ENCODE peak calls at places on chromosome 15, in eight cellular contexts. K is esophagus muscularis mucosa, S is HCT116, H is tibial artery, P is kidney, W is adipocyte, X is Caco-2, T is lower lobe of right lung. M is an unnamed sample.

GRCh38 chr15:25763206-25763880 is 99.8 kb downstream of the ATP10A start:
- DNase-seq in K (no peak), P (no peak), S (no peak), W (no peak), T (no peak), X (no peak), H (no peak), M (no peak)

GRCh38 chr15:95327661-95328060 is 1002.8 kb upstream of the NR2F2 start:
- DNase-seq in P (no peak), S (no peak), H (peak; percentile 67), T (no peak), K (no peak), X (no peak), W (no peak), M (no peak)

GRCh38 chr15:79539426-79539825 is 107.3 kb downstream of the MINAR1 start:
- DNase-seq in X (no peak), H (no peak), T (no peak), K (no peak), P (no peak), S (no peak), W (peak; percentile 11), M (no peak)

GRCh38 chr15:68537506-68537905 is 41.3 kb upstream of the CORO2B start:
- DNase-seq in X (no peak), T (no peak), S (no peak), K (no peak), P (no peak), W (no peak), H (no peak), M (no peak)

GRCh38 chr15:66646308-66646707 is 55.7 kb upstream of the SMAD6 start:
- DNase-seq in S (no peak), T (no peak), P (no peak), K (no peak), W (peak; percentile 77), H (peak; percentile 80), X (no peak), M (no peak)

GRCh38 chr15:51132384-51133139 is 37.9 kb upstream of the TNFAIP8L3 start:
- DNase-seq in X (no peak), W (peak; percentile 83), S (peak; percentile 15), H (peak; percentile 88), K (no peak), P (no peak), T (no peak), M (peak; percentile 63)

GRCh38 chr15:71448688-71449114 is 333.4 kb downstream of the THSD4 start:
- DNase-seq in X (peak; percentile 60), H (no peak), S (peak; percentile 56), T (no peak), K (no peak), P (no peak), W (peak; percentile 85), M (peak; percentile 86)

GRCh38 chr15:61503383-61503969 is 274.4 kb upstream of the RORA start:
- DNase-seq in X (no peak), K (peak; percentile 12), S (no peak), P (no peak), T (no peak), H (no peak), W (no peak), M (no peak)

GRCh38 chr15:60418095-60418494 is 20.3 kb upstream of the ANXA2 start:
- DNase-seq in K (peak; percentile 8), P (no peak), S (no peak), T (no peak), H (no peak), X (no peak), W (no peak), M (no peak)

GRCh38 chr15:81338422-81339007 is 14.6 kb upstream of the STARD5 start:
- DNase-seq in X (no peak), S (peak; percentile 2), T (no peak), P (no peak), H (peak; percentile 87), K (no peak), W (peak; percentile 86), M (no peak)

GRCh38 chr15:80789296-80789695 is 10.1 kb downstream of the CEMIP start:
- DNase-seq in H (no peak), S (no peak), T (no peak), P (no peak), K (no peak), X (no peak), W (peak; percentile 73), M (no peak)

GRCh38 chr15:73965730-73966103 is 26.4 kb downstream of the STOML1 start:
- DNase-seq in W (peak; percentile 63), X (no peak), T (no peak), H (no peak), P (no peak), K (no peak), S (no peak), M (peak; percentile 55)

GRCh38 chr15:38878946-38879345 is 314.3 kb upstream of the RASGRP1 start:
- DNase-seq in T (no peak), W (no peak), H (no peak), K (no peak), S (no peak), X (no peak), P (no peak), M (no peak)

GRCh38 chr15:42073418-42073817 is 20.9 kb downstream of the PLA2G4D start:
- DNase-seq in K (no peak), X (no peak), P (no peak), T (no peak), W (no peak), H (peak; percentile 27), S (no peak), M (no peak)

GRCh38 chr15:66838671-66839239 is 136.7 kb downstream of the SMAD6 start:
- DNase-seq in W (peak; percentile 78), K (no peak), H (no peak), S (peak; percentile 24), X (no peak), P (no peak), T (no peak), M (peak; percentile 64)

GRCh38 chr15:57410373-57410772 is 34.1 kb downstream of the CGNL1 start:
- DNase-seq in S (no peak), H (no peak), W (no peak), T (no peak), P (no peak), K (no peak), X (no peak), M (no peak)

GRCh38 chr15:85479071-85479647 is 98.8 kb downstream of the AKAP13 start:
- DNase-seq in T (no peak), P (no peak), S (no peak), K (no peak), X (no peak), H (no peak), W (peak; percentile 60), M (peak; percentile 40)

GRCh38 chr15:44490628-44491027 is 46.3 kb upstream of the EIF3J start:
- DNase-seq in X (no peak), W (peak; percentile 18), H (no peak), P (no peak), S (no peak), K (no peak), T (no peak), M (no peak)

GRCh38 chr15:62896969-62897486 is 145.5 kb upstream of the TPM1 start:
- DNase-seq in W (peak; percentile 98), K (peak; percentile 95), H (peak; percentile 95), T (peak; percentile 78), X (peak; percentile 90), P (peak; percentile 96), S (peak; percentile 94), M (no peak)

GRCh38 chr15:25691544-25692430 is 171.3 kb downstream of the ATP10A start:
- DNase-seq in S (no peak), K (no peak), W (peak; percentile 39), T (no peak), X (peak; percentile 25), P (no peak), H (peak; percentile 63), M (peak; percentile 52)

GRCh38 chr15:50628421-50628820 is 58.2 kb downstream of the TRPM7 start:
- DNase-seq in K (no peak), P (no peak), H (no peak), W (no peak), T (no peak), S (no peak), X (no peak), M (no peak)

GRCh38 chr15:87973456-87974215 is 282.9 kb downstream of the NTRK3 start:
- DNase-seq in X (no peak), W (no peak), T (no peak), H (no peak), P (no peak), S (no peak), K (no peak), M (no peak)

GRCh38 chr15:96606617-96607016 is 276.1 kb downstream of the NR2F2 start:
- DNase-seq in K (no peak), X (no peak), P (no peak), S (no peak), T (no peak), H (no peak), W (no peak), M (no peak)
- H3K4me1 ChIP-seq in K (no peaks in the 10 kb centered on the region), X (no peaks in the 10 kb centered on the region), P (no peaks in the 10 kb centered on the region), S (no peaks in the 10 kb centered on the region), T (no peaks in the 10 kb centered on the region), H (no peaks in the 10 kb centered on the region), W (no peaks in the 10 kb centered on the region), M (no peaks in the 10 kb centered on the region)

DNA sequence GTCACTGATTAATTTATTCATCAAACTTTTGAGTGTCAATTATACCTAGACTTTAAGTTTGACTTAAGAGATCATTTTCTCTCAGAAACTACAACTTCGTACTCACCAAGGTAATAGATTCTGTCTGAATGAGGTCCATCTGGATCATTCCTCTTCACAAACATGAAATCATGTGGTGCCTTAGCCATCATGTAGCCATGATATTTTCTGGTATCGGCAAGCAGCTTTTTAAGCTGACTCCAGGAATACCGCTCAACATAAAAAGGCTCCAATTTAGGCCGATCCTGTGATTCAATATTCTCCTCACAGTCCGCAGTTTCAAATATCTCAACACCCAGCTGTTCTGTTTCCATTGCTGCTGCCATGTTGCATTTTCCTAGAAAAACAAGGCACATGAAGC is 5.3 kb downstream of the DPP8 start:
- DNase-seq in X (no peak), H (no peak), W (no peak), T (no peak), S (no peak), K (no peak), P (no peak), M (no peak)
- H3K4me1 ChIP-seq in X (peaks cover 7% of the 10 kb centered on the region), H (no peaks in the 10 kb centered on the region), W (peaks cover 39% of the 10 kb centered on the region), T (peaks cover 56% of the 10 kb centered on the region), S (peaks cover 9% of the 10 kb centered on the region), K (peaks cover 51% of the 10 kb centered on the region), P (peaks cover 13% of the 10 kb centered on the region), M (peaks cover 12% of the 10 kb centered on the region)

GRCh38 chr15:69760890-69761568 is 308.4 kb downstream of the RPLP1 start:
- DNase-seq in T (peak; percentile 70), K (peak; percentile 87), W (peak; percentile 97), S (peak; percentile 86), X (peak; percentile 48), H (peak; percentile 88), P (no peak), M (no peak)

GRCh38 chr15:69762373-69763148 is 309.9 kb downstream of the RPLP1 start:
- DNase-seq in S (peak; percentile 26), K (peak; percentile 50), W (no peak), X (no peak), H (no peak), P (no peak), T (no peak), M (peak; percentile 44)

GRCh38 chr15:69760263-69760855 is 307.7 kb downstream of the RPLP1 start:
- DNase-seq in S (no peak), T (no peak), K (no peak), X (no peak), H (no peak), W (peak; percentile 71), P (no peak), M (no peak)

GRCh38 chr15:69766156-69766555 is 313.5 kb downstream of the RPLP1 start:
- DNase-seq in T (no peak), K (no peak), W (no peak), P (no peak), S (no peak), H (no peak), X (no peak), M (no peak)
- H3K4me1 ChIP-seq in T (no peaks in the 10 kb centered on the region), K (no peaks in the 10 kb centered on the region), W (peaks cover 4% of the 10 kb centered on the region), P (no peaks in the 10 kb centered on the region), S (peaks cover 7% of the 10 kb centered on the region), H (no peaks in the 10 kb centered on the region), X (peaks cover 7% of the 10 kb centered on the region), M (peaks cover 2% of the 10 kb centered on the region)

GRCh38 chr15:98949624-98950023 is 58.0 kb downstream of the PGPEP1L start:
- DNase-seq in S (no peak), P (no peak), X (no peak), T (no peak), K (no peak), W (no peak), H (no peak), M (no peak)
- H3K4me1 ChIP-seq in S (no peaks in the 10 kb centered on the region), P (peaks cover 16% of the 10 kb centered on the region), X (no peaks in the 10 kb centered on the region), T (peaks cover 43% of the 10 kb centered on the region), K (peaks cover 41% of the 10 kb centered on the region), W (peaks cover under 1% of the 10 kb centered on the region), H (peaks cover 6% of the 10 kb centered on the region), M (no peaks in the 10 kb centered on the region)